ENCODE peak calls at places on chromosome 10, in ten cellular contexts. One of them, this sample, is unnamed.

GRCh38 chr10:99394761-99395386 is 35.5 kb downstream of the GOT1 start:
- DNase-seq in A549: no peak
- DNase-seq in cardiac muscle cell: no peak
- DNase-seq in adrenal gland: no peak
- DNase-seq in left ventricle myocardium inferior: no peak
- DNase-seq in endothelial cell of umbilical vein: no peak
- DNase-seq in neuronal stem cell: no peak
- DNase-seq in caudate nucleus: no peak
- DNase-seq in uterus: no peak
- DNase-seq in dorsolateral prefrontal cortex: no peak
- DNase-seq in this sample: no peak

GRCh38 chr10:32412499-32412853 is 33.5 kb upstream of the CCDC7 start:
- DNase-seq in endothelial cell of umbilical vein: no peak
- DNase-seq in dorsolateral prefrontal cortex: no peak
- DNase-seq in neuronal stem cell: no peak
- DNase-seq in uterus: no peak
- DNase-seq in caudate nucleus: no peak
- DNase-seq in A549: no peak
- DNase-seq in cardiac muscle cell: peak
- DNase-seq in adrenal gland: no peak
- DNase-seq in left ventricle myocardium inferior: no peak
- DNase-seq in this sample: no peak

GRCh38 chr10:29598861-29599311 is 35.9 kb downstream of the SVIL start:
- DNase-seq in neuronal stem cell: no peak
- DNase-seq in uterus: peak
- DNase-seq in adrenal gland: peak
- DNase-seq in caudate nucleus: no peak
- DNase-seq in A549: no peak
- DNase-seq in endothelial cell of umbilical vein: no peak
- DNase-seq in cardiac muscle cell: peak
- DNase-seq in left ventricle myocardium inferior: no peak
- DNase-seq in dorsolateral prefrontal cortex: no peak
- DNase-seq in this sample: peak

GRCh38 chr10:73953665-73954064 is 42.7 kb downstream of the PLAU start:
- DNase-seq in dorsolateral prefrontal cortex: no peak
- DNase-seq in A549: no peak
- DNase-seq in neuronal stem cell: no peak
- DNase-seq in uterus: no peak
- DNase-seq in caudate nucleus: no peak
- DNase-seq in endothelial cell of umbilical vein: no peak
- DNase-seq in adrenal gland: no peak
- DNase-seq in left ventricle myocardium inferior: no peak
- DNase-seq in cardiac muscle cell: no peak
- DNase-seq in this sample: no peak

GRCh38 chr10:4470231-4470840 is 355.7 kb upstream of the AKR1E2 start:
- DNase-seq in cardiac muscle cell: no peak
- DNase-seq in uterus: no peak
- DNase-seq in left ventricle myocardium inferior: no peak
- DNase-seq in A549: no peak
- DNase-seq in caudate nucleus: no peak
- DNase-seq in dorsolateral prefrontal cortex: no peak
- DNase-seq in neuronal stem cell: no peak
- DNase-seq in endothelial cell of umbilical vein: no peak
- DNase-seq in adrenal gland: no peak
- DNase-seq in this sample: no peak

GRCh38 chr10:47087667-47088066 is 176.4 kb downstream of the PTPN20 start:
- DNase-seq in A549: no peak
- DNase-seq in uterus: no peak
- DNase-seq in neuronal stem cell: no peak
- DNase-seq in caudate nucleus: no peak
- DNase-seq in cardiac muscle cell: no peak
- DNase-seq in dorsolateral prefrontal cortex: no peak
- DNase-seq in endothelial cell of umbilical vein: no peak
- DNase-seq in left ventricle myocardium inferior: no peak
- DNase-seq in adrenal gland: no peak
- DNase-seq in this sample: no peak

GRCh38 chr10:77240042-77240619 is 397.5 kb downstream of the KCNMA1 start:
- DNase-seq in A549: no peak
- DNase-seq in left ventricle myocardium inferior: no peak
- DNase-seq in adrenal gland: no peak
- DNase-seq in caudate nucleus: no peak
- DNase-seq in dorsolateral prefrontal cortex: no peak
- DNase-seq in cardiac muscle cell: no peak
- DNase-seq in neuronal stem cell: no peak
- DNase-seq in uterus: no peak
- DNase-seq in endothelial cell of umbilical vein: no peak
- DNase-seq in this sample: no peak

GRCh38 chr10:93074597-93075368 is 1.1 kb downstream of the CYP26A1 start:
- DNase-seq in neuronal stem cell: no peak
- DNase-seq in endothelial cell of umbilical vein: no peak
- DNase-seq in uterus: no peak
- DNase-seq in dorsolateral prefrontal cortex: no peak
- DNase-seq in adrenal gland: no peak
- DNase-seq in A549: no peak
- DNase-seq in cardiac muscle cell: no peak
- DNase-seq in caudate nucleus: no peak
- DNase-seq in left ventricle myocardium inferior: no peak
- DNase-seq in this sample: no peak

GRCh38 chr10:42952358-42952757 is 124.5 kb upstream of the RET start:
- DNase-seq in uterus: no peak
- DNase-seq in endothelial cell of umbilical vein: no peak
- DNase-seq in caudate nucleus: no peak
- DNase-seq in cardiac muscle cell: peak
- DNase-seq in left ventricle myocardium inferior: peak
- DNase-seq in neuronal stem cell: peak
- DNase-seq in dorsolateral prefrontal cortex: peak
- DNase-seq in adrenal gland: no peak
- DNase-seq in A549: no peak
- DNase-seq in this sample: peak

GRCh38 chr10:47282657-47283018 is 17.4 kb upstream of the GDF10 start:
- DNase-seq in endothelial cell of umbilical vein: no peak
- DNase-seq in caudate nucleus: no peak
- DNase-seq in left ventricle myocardium inferior: no peak
- DNase-seq in adrenal gland: no peak
- DNase-seq in dorsolateral prefrontal cortex: no peak
- DNase-seq in neuronal stem cell: no peak
- DNase-seq in A549: no peak
- DNase-seq in cardiac muscle cell: no peak
- DNase-seq in uterus: no peak
- DNase-seq in this sample: no peak

GRCh38 chr10:66786705-66787104 is 139.1 kb upstream of the LRRTM3 start:
- DNase-seq in dorsolateral prefrontal cortex: no peak
- DNase-seq in adrenal gland: no peak
- DNase-seq in left ventricle myocardium inferior: no peak
- DNase-seq in cardiac muscle cell: no peak
- DNase-seq in endothelial cell of umbilical vein: no peak
- DNase-seq in neuronal stem cell: no peak
- DNase-seq in uterus: no peak
- DNase-seq in caudate nucleus: no peak
- DNase-seq in A549: no peak
- DNase-seq in this sample: no peak

GRCh38 chr10:123993534-123994416 is 99.6 kb downstream of the CHST15 start:
- DNase-seq in cardiac muscle cell: no peak
- DNase-seq in left ventricle myocardium inferior: no peak
- DNase-seq in dorsolateral prefrontal cortex: no peak
- DNase-seq in endothelial cell of umbilical vein: no peak
- DNase-seq in neuronal stem cell: no peak
- DNase-seq in uterus: no peak
- DNase-seq in A549: no peak
- DNase-seq in caudate nucleus: no peak
- DNase-seq in adrenal gland: no peak
- DNase-seq in this sample: peak

GRCh38 chr10:123994417-123995081 is 98.8 kb downstream of the CHST15 start:
- DNase-seq in A549: peak
- DNase-seq in left ventricle myocardium inferior: peak
- DNase-seq in caudate nucleus: peak
- DNase-seq in neuronal stem cell: peak
- DNase-seq in uterus: peak
- DNase-seq in dorsolateral prefrontal cortex: peak
- DNase-seq in endothelial cell of umbilical vein: peak
- DNase-seq in cardiac muscle cell: peak
- DNase-seq in adrenal gland: peak
- DNase-seq in this sample: peak

GRCh38 chr10:123995461-123996131 is 97.8 kb downstream of the CHST15 start:
- DNase-seq in cardiac muscle cell: peak
- DNase-seq in left ventricle myocardium inferior: peak
- DNase-seq in uterus: peak
- DNase-seq in neuronal stem cell: peak
- DNase-seq in A549: peak
- DNase-seq in endothelial cell of umbilical vein: peak
- DNase-seq in dorsolateral prefrontal cortex: no peak
- DNase-seq in caudate nucleus: no peak
- DNase-seq in adrenal gland: peak
- DNase-seq in this sample: peak

GRCh38 chr10:123996302-123996701 is 97.1 kb downstream of the CHST15 start:
- DNase-seq in adrenal gland: no peak
- DNase-seq in A549: no peak
- DNase-seq in endothelial cell of umbilical vein: no peak
- DNase-seq in left ventricle myocardium inferior: no peak
- DNase-seq in neuronal stem cell: no peak
- DNase-seq in caudate nucleus: no peak
- DNase-seq in uterus: no peak
- DNase-seq in cardiac muscle cell: no peak
- DNase-seq in dorsolateral prefrontal cortex: no peak
- DNase-seq in this sample: no peak

GRCh38 chr10:123995082-123995460 is 98.3 kb downstream of the CHST15 start:
- DNase-seq in cardiac muscle cell: no peak
- DNase-seq in A549: peak
- DNase-seq in left ventricle myocardium inferior: no peak
- DNase-seq in endothelial cell of umbilical vein: peak
- DNase-seq in uterus: no peak
- DNase-seq in neuronal stem cell: peak
- DNase-seq in caudate nucleus: no peak
- DNase-seq in dorsolateral prefrontal cortex: no peak
- DNase-seq in adrenal gland: no peak
- DNase-seq in this sample: no peak
- H3K27ac ChIP-seq in cardiac muscle cell: no peak
- H3K27ac ChIP-seq in A549: peak
- H3K27ac ChIP-seq in left ventricle myocardium inferior: no peak
- H3K27ac ChIP-seq in endothelial cell of umbilical vein: no peak
- H3K27ac ChIP-seq in uterus: peak
- H3K27ac ChIP-seq in neuronal stem cell: no peak
- H3K27ac ChIP-seq in caudate nucleus: no peak
- H3K27ac ChIP-seq in dorsolateral prefrontal cortex: no peak
- H3K27ac ChIP-seq in adrenal gland: no peak
- H3K27ac ChIP-seq in this sample: no peak

GRCh38 chr10:35794703-35795102 is 152.6 kb upstream of the FZD8 start:
- DNase-seq in cardiac muscle cell: no peak
- DNase-seq in adrenal gland: no peak
- DNase-seq in left ventricle myocardium inferior: peak
- DNase-seq in A549: no peak
- DNase-seq in caudate nucleus: no peak
- DNase-seq in dorsolateral prefrontal cortex: no peak
- DNase-seq in neuronal stem cell: no peak
- DNase-seq in uterus: no peak
- DNase-seq in endothelial cell of umbilical vein: no peak
- DNase-seq in this sample: peak
- H3K27ac ChIP-seq in cardiac muscle cell: peak
- H3K27ac ChIP-seq in adrenal gland: no peak
- H3K27ac ChIP-seq in left ventricle myocardium inferior: peak
- H3K27ac ChIP-seq in A549: no peak
- H3K27ac ChIP-seq in caudate nucleus: no peak
- H3K27ac ChIP-seq in dorsolateral prefrontal cortex: no peak
- H3K27ac ChIP-seq in neuronal stem cell: no peak
- H3K27ac ChIP-seq in uterus: no peak
- H3K27ac ChIP-seq in endothelial cell of umbilical vein: no peak
- H3K27ac ChIP-seq in this sample: no peak

GRCh38 chr10:69361303-69361614 is 55.5 kb downstream of the TACR2 start:
- DNase-seq in left ventricle myocardium inferior: no peak
- DNase-seq in adrenal gland: no peak
- DNase-seq in dorsolateral prefrontal cortex: no peak
- DNase-seq in endothelial cell of umbilical vein: no peak
- DNase-seq in A549: no peak
- DNase-seq in cardiac muscle cell: no peak
- DNase-seq in caudate nucleus: no peak
- DNase-seq in uterus: no peak
- DNase-seq in neuronal stem cell: no peak
- DNase-seq in this sample: peak

GRCh38 chr10:69360485-69361302 is 56.0 kb downstream of the TACR2 start:
- DNase-seq in uterus: peak
- DNase-seq in endothelial cell of umbilical vein: peak
- DNase-seq in left ventricle myocardium inferior: peak
- DNase-seq in A549: peak
- DNase-seq in caudate nucleus: no peak
- DNase-seq in cardiac muscle cell: peak
- DNase-seq in adrenal gland: peak
- DNase-seq in dorsolateral prefrontal cortex: peak
- DNase-seq in neuronal stem cell: no peak
- DNase-seq in this sample: peak

GRCh38 chr10:69364232-69364631 is 52.5 kb downstream of the TACR2 start:
- DNase-seq in uterus: no peak
- DNase-seq in caudate nucleus: no peak
- DNase-seq in A549: no peak
- DNase-seq in left ventricle myocardium inferior: no peak
- DNase-seq in dorsolateral prefrontal cortex: no peak
- DNase-seq in adrenal gland: no peak
- DNase-seq in cardiac muscle cell: no peak
- DNase-seq in endothelial cell of umbilical vein: no peak
- DNase-seq in neuronal stem cell: no peak
- DNase-seq in this sample: no peak

GRCh38 chr10:69363666-69364065 is 53.1 kb downstream of the TACR2 start:
- DNase-seq in cardiac muscle cell: no peak
- DNase-seq in caudate nucleus: no peak
- DNase-seq in adrenal gland: no peak
- DNase-seq in A549: no peak
- DNase-seq in uterus: no peak
- DNase-seq in left ventricle myocardium inferior: no peak
- DNase-seq in endothelial cell of umbilical vein: no peak
- DNase-seq in dorsolateral prefrontal cortex: no peak
- DNase-seq in neuronal stem cell: no peak
- DNase-seq in this sample: no peak

DNA sequence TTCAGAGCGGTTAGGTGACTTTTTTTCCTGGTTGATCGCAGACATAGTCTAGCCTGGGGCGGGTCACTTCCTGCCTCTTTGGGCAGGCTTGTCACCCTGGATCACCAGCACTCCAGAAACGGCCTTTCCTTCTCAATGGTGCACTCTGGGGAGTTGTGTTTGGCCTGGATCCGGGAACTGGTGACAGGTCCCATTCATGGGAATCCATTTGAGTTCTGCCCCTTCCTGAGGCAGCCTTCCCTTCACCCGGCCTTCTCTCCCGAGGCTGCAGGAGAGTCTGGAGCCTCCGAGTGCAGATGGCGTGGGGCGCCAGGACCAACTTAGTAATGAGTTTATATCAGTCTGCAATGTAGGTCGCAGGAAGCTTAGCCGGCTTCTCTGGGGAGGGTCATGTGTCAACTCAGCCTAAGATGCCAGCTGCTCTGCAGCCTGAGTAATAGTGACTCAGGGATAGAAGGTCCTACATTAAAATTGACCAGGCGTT is 54.2 kb downstream of the TACR2 start:
- DNase-seq in uterus: no peak
- DNase-seq in adrenal gland: peak
- DNase-seq in endothelial cell of umbilical vein: peak
- DNase-seq in dorsolateral prefrontal cortex: no peak
- DNase-seq in neuronal stem cell: no peak
- DNase-seq in caudate nucleus: no peak
- DNase-seq in cardiac muscle cell: no peak
- DNase-seq in left ventricle myocardium inferior: peak
- DNase-seq in A549: no peak
- DNase-seq in this sample: peak
- H3K27ac ChIP-seq in uterus: no peak
- H3K27ac ChIP-seq in adrenal gland: no peak
- H3K27ac ChIP-seq in endothelial cell of umbilical vein: peak
- H3K27ac ChIP-seq in dorsolateral prefrontal cortex: no peak
- H3K27ac ChIP-seq in neuronal stem cell: no peak
- H3K27ac ChIP-seq in caudate nucleus: no peak
- H3K27ac ChIP-seq in cardiac muscle cell: peak
- H3K27ac ChIP-seq in left ventricle myocardium inferior: peak
- H3K27ac ChIP-seq in A549: peak
- H3K27ac ChIP-seq in this sample: peak

GRCh38 chr10:85682621-85683020 is 684.0 kb downstream of the GRID1 start:
- DNase-seq in caudate nucleus: no peak
- DNase-seq in cardiac muscle cell: no peak
- DNase-seq in uterus: no peak
- DNase-seq in dorsolateral prefrontal cortex: no peak
- DNase-seq in left ventricle myocardium inferior: no peak
- DNase-seq in neuronal stem cell: no peak
- DNase-seq in A549: no peak
- DNase-seq in adrenal gland: no peak
- DNase-seq in endothelial cell of umbilical vein: no peak
- DNase-seq in this sample: no peak
- H3K27ac ChIP-seq in caudate nucleus: no peak
- H3K27ac ChIP-seq in cardiac muscle cell: no peak
- H3K27ac ChIP-seq in uterus: no peak
- H3K27ac ChIP-seq in dorsolateral prefrontal cortex: no peak
- H3K27ac ChIP-seq in left ventricle myocardium inferior: no peak
- H3K27ac ChIP-seq in neuronal stem cell: no peak
- H3K27ac ChIP-seq in A549: no peak
- H3K27ac ChIP-seq in adrenal gland: no peak
- H3K27ac ChIP-seq in endothelial cell of umbilical vein: no peak
- H3K27ac ChIP-seq in this sample: no peak